ENCODE peak calls at places on chromosomes 16 and 17, in five cellular contexts. P is WTC11, U is AG09319, A is K562, X is fibroblast of the aortic adventitia. Y is an unnamed sample.

GRCh38 chr17:68355093-68355492 is 63.8 kb downstream of the ARSG start:
- DNase-seq in P (no peak), U (no peak), A (no peak), X (peak), Y (no peak)

GRCh38 chr17:350706-351435 is 1.7 kb downstream of the RPH3AL start:
- DNase-seq in P (no peak), U (no peak), A (no peak), X (peak), Y (peak)

GRCh38 chr17:14396542-14396941 is 95.7 kb downstream of the HS3ST3B1 start:
- DNase-seq in P (no peak), U (no peak), A (no peak), X (peak), Y (no peak)

GRCh38 chr17:59846391-59847165 is 46.2 kb downstream of the TUBD1 start:
- DNase-seq in P (no peak), U (peak), A (peak), X (peak), Y (peak)

GRCh38 chr16:65574311-65574966 is 452.6 kb upstream of the CDH11 start:
- DNase-seq in P (no peak), U (no peak), A (no peak), X (no peak), Y (no peak)

GRCh38 chr16:10931133-10931532 is 11.1 kb downstream of the DEXI start:
- DNase-seq in P (no peak), U (no peak), A (no peak), X (no peak), Y (no peak)

GRCh38 chr17:62888148-62888547 is 77.9 kb upstream of the TANC2 start:
- DNase-seq in P (no peak), U (no peak), A (no peak), X (no peak), Y (no peak)

GRCh38 chr16:66900721-66901441 is 17.8 kb downstream of the CDH16 start:
- DNase-seq in P (no peak), U (no peak), A (peak), X (peak), Y (no peak)

GRCh38 chr17:2087597-2088211 is 32.8 kb downstream of the HIC1 start:
- DNase-seq in P (no peak), U (no peak), A (peak), X (peak), Y (no peak)

GRCh38 chr16:23145186-23145585 is 4.1 kb downstream of the USP31 start:
- DNase-seq in P (no peak), U (no peak), A (no peak), X (no peak), Y (no peak)

GRCh38 chr17:27552467-27552779 is 78.6 kb upstream of the LGALS9 start:
- DNase-seq in P (no peak), U (no peak), A (no peak), X (peak), Y (peak)

GRCh38 chr17:39863918-39864746 is at the start of gene IKZF3:
- DNase-seq in P (peak), U (no peak), A (peak), X (no peak), Y (peak)

GRCh38 chr17:38919316-38920078 is 5.9 kb upstream of the LASP1NB start:
- DNase-seq in P (no peak), U (no peak), A (no peak), X (no peak), Y (no peak)

DNA sequence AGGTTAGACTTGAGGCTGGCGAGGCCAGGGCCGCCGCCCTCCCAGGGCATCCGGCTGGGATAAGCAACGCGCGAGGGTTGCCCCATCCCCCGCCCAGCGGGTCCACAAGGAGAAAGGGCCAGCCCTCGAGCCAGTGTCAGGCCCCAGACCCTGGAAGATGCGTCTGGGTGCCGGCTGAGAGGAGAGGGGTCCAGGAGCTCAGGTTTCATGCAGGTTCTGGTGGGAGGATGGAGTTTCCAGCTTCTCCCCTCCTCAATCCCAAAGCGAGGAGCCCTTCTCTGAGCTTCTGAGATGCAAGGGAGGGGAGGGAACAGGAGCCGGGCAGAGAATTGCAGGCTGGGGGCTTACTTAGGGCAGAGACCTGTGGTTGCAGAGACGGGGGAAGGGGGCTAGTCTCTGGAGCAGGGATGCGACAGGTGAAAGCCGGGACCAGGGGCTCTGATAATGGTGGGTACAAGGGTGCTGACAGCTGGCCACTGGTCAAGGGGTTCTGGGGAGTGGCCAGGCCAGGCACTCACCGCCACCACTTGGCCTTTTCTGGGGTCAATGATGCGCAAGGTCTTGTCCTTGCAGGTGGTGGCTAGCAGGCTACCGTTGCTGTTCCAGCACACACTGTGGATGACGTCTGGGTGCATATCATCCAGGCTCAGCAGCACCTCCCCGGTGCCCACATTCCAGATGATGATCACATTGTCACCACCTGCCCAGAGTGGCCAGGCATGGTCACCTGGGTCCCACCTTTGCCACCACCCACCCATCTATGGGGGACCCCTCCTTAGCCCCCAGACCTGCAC is 4.2 kb downstream of the CORO6 start:
- DNase-seq in P (no peak), U (no peak), A (no peak), X (no peak), Y (no peak)
- TF ChIP-seq CTCF in P (no peak), U (no peak), A (no peak), X (no peak), Y (peak)

DNA sequence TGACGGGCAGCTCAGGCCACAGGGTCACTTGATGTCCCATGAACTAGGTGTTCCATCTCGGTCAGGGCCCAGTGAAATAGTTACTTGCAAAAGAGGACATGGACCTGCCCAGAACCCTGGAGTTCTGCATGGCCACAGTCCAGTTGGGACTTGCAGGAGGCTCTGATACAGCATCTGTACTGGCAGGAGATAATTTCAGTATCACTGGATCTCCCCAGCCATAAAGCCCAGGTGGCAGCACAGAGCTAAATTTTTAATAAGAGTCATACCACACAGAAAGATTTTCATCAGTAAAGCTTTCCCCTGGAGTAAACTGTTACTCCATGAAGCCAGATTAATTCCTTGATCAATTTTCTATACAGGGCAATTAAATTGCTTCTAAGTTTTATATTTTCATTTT is 18.0 kb upstream of the SLC16A5 start:
- DNase-seq in P (no peak), U (no peak), A (no peak), X (peak), Y (peak)
- TF ChIP-seq CTCF in P (no peak), U (peak), A (peak), X (peak), Y (no peak)

GRCh38 chr17:35660902-35661301 is 70.5 kb upstream of the RASL10B start:
- DNase-seq in P (no peak), U (no peak), A (no peak), X (no peak), Y (no peak)
- TF ChIP-seq CTCF in P (no peak), U (no peak), A (no peak), X (no peak), Y (no peak)

DNA sequence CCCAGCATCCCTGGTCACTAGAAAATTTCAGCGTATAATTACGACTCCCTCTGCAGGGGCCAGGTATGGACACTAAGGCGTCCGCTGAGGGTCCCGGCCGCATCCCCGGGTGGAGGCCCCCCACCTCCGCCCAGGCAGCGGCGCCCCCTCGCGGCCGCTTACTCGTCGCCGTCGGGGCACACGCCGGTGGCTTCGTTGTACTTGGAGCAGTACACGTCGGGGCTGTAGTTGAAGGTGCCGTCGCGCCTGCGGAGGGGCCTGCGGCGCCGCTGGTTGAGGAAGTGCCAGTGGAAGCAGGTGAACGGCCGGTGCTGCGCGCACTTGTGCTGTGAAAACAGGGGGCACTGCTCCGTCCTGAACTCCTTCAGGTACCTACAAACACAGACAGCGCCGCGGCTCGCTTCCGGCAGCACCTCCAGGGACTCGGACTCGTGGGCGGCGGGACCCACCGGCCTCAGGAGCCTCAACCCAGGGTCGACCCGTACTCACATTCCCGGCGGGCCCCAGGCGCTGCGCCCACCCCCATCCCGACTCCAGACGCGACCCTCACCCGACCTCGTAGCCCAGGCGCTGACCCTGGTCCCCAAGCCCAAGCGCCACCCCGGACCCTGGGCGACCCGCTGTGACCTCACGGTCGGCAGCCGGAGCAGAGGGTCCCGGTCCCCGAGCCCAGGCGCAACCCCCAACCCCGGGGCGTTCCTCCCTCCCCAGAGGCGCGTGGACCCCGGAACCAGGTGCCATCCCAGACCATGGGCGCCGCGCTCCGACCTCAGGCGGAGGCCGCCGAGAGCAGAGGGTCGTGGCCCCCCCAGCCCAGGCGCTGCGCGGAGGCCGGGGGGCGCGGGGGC is 596 bp downstream of the UNKL start:
- DNase-seq in P (peak), U (no peak), A (peak), X (peak), Y (peak)
- TF ChIP-seq CTCF in P (peak), U (peak), A (peak), X (peak), Y (peak)

GRCh38 chr16:31077592-31078199 is 3.5 kb downstream of the ZNF646 start:
- DNase-seq in P (no peak), U (no peak), A (no peak), X (no peak), Y (no peak)
- TF ChIP-seq CTCF in P (no peak), U (no peak), A (no peak), X (no peak), Y (no peak)

GRCh38 chr17:47253541-47254402 is at the start of gene ITGB3:
- DNase-seq in P (peak), U (no peak), A (peak), X (peak), Y (peak)
- TF ChIP-seq CTCF in P (no peak), U (peak), A (peak), X (peak), Y (peak)

DNA sequence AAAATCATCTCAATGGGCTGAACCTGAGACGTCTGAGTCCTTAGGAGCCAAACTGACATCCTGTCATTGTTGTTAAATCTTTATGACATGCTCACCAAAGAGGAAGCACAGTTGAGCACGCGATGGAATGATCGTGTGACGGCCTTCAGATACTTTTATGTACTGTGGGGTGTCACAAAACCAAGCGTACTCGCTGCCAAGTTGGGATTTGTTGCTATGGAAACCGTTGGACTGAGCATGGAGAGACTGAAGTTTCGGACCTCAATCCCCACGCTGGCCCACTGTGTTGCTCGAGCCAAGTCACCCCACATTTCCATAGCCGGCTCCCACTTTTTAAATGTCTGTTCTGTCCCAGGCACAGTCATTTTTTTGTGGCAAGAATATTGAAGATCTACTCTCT is 222.8 kb upstream of the SDK2 start:
- DNase-seq in P (no peak), U (no peak), A (no peak), X (no peak), Y (no peak)
- TF ChIP-seq CTCF in P (no peak), U (no peak), A (no peak), X (no peak), Y (no peak)

GRCh38 chr16:16062023-16062932 is 112.9 kb downstream of the ABCC1 start:
- DNase-seq in P (peak), U (no peak), A (peak), X (no peak), Y (no peak)

GRCh38 chr16:16064874-16065384 is 115.5 kb downstream of the ABCC1 start:
- DNase-seq in P (no peak), U (no peak), A (no peak), X (no peak), Y (no peak)

GRCh38 chr16:16067127-16067526 is 117.7 kb downstream of the ABCC1 start:
- DNase-seq in P (no peak), U (no peak), A (no peak), X (peak), Y (no peak)

GRCh38 chr16:16059895-16060590 is 110.6 kb downstream of the ABCC1 start:
- DNase-seq in P (no peak), U (no peak), A (no peak), X (no peak), Y (no peak)

GRCh38 chr16:16063685-16064084 is 114.3 kb downstream of the ABCC1 start:
- DNase-seq in P (no peak), U (no peak), A (peak), X (no peak), Y (no peak)
- TF ChIP-seq CTCF in P (no peak), U (no peak), A (no peak), X (no peak), Y (no peak)

GRCh38 chr17:3834811-3835210 is 11.2 kb downstream of the NCBP3 start:
- DNase-seq in P (no peak), U (no peak), A (no peak), X (no peak), Y (no peak)
- TF ChIP-seq CTCF in P (no peak), U (no peak), A (no peak), X (no peak), Y (no peak)